ENCODE peak calls at places on chromosomes 11 and 22, in five cellular contexts. X is OCI-LY7, D is right lobe of liver, U is A673, C is cardiac fibroblast. F is an unnamed sample.

GRCh38 chr11:117044287-117045035 is 53.8 kb downstream of the SIK3 start:
- DNase-seq in X (no peak), D (no peak), U (no peak), C (no peak), F (no peak)

GRCh38 chr11:45045692-45046471 is 95.2 kb upstream of the TP53I11 start:
- DNase-seq in X (no peak), D (peak; percentile 68), U (peak; percentile 65), C (peak; percentile 78), F (peak; percentile 38)

GRCh38 chr11:79220171-79220570 is 220.7 kb downstream of the TENM4 start:
- DNase-seq in X (no peak), D (no peak), U (no peak), C (no peak), F (no peak)

GRCh38 chr11:121608545-121609098 is 155.9 kb upstream of the SORL1-AS1 start:
- DNase-seq in X (no peak), D (no peak), U (no peak), C (no peak), F (no peak)

GRCh38 chr22:49966041-49966715 is 5.6 kb downstream of the PIM3 start:
- DNase-seq in X (no peak), D (peak; percentile 57), U (no peak), C (no peak), F (no peak)

GRCh38 chr11:75593337-75593915 is 31.4 kb downstream of the SERPINH1 start:
- DNase-seq in X (no peak), D (no peak), U (no peak), C (no peak), F (no peak)

GRCh38 chr11:113817626-113818025 is 38.0 kb downstream of the CLDN25 start:
- DNase-seq in X (no peak), D (no peak), U (no peak), C (no peak), F (no peak)

GRCh38 chr11:10441021-10441523 is 14.0 kb upstream of the AMPD3 start:
- DNase-seq in X (no peak), D (no peak), U (no peak), C (no peak), F (no peak)

GRCh38 chr11:75716659-75717058 is 979 bp upstream of the MOGAT2 start:
- DNase-seq in X (no peak), D (no peak), U (no peak), C (no peak), F (no peak)

GRCh38 chr11:1150769-1151365 is 6.9 kb upstream of the MUC5AC start:
- DNase-seq in X (no peak), D (no peak), U (peak; percentile 23), C (peak; percentile 69), F (no peak)

GRCh38 chr11:75663808-75664207 is 5.0 kb downstream of the MAP6 start:
- DNase-seq in X (no peak), D (no peak), U (peak; percentile 84), C (no peak), F (no peak)

GRCh38 chr22:23000657-23001439 is 69.5 kb upstream of the GNAZ start:
- DNase-seq in X (no peak), D (no peak), U (no peak), C (no peak), F (no peak)

GRCh38 chr11:554824-555499 is 5.6 kb downstream of the LMNTD2 start:
- DNase-seq in X (peak; percentile 91), D (peak; percentile 74), U (peak; percentile 80), C (peak; percentile 38), F (peak; percentile 79)

GRCh38 chr11:126112547-126112946 is 49.9 kb upstream of the CDON start:
- DNase-seq in X (no peak), D (no peak), U (peak; percentile 72), C (no peak), F (no peak)

GRCh38 chr22:45155050-45155840 is 8.5 kb upstream of the NUP50 start:
- DNase-seq in X (no peak), D (no peak), U (no peak), C (no peak), F (no peak)

GRCh38 chr11:79050784-79051183 is 390.0 kb downstream of the TENM4 start:
- DNase-seq in X (no peak), D (no peak), U (no peak), C (no peak), F (no peak)

GRCh38 chr11:130418756-130419155 is 9.7 kb downstream of the ADAMTS8 start:
- DNase-seq in X (no peak), D (no peak), U (no peak), C (no peak), F (no peak)

GRCh38 chr11:48095779-48096470 is 115.6 kb downstream of the PTPRJ start:
- DNase-seq in X (no peak), D (peak; percentile 69), U (no peak), C (no peak), F (no peak)

GRCh38 chr22:50723991-50724390 is 14.0 kb upstream of the ACR start:
- DNase-seq in X (peak; percentile 37), D (no peak), U (no peak), C (no peak), F (no peak)

GRCh38 chr11:33552756-33553155 is 147.9 kb downstream of the C11orf91 start:
- DNase-seq in X (no peak), D (no peak), U (no peak), C (peak; percentile 57), F (no peak)

GRCh38 chr11:124676386-124676785 is 2.7 kb downstream of the SPA17 start:
- DNase-seq in X (no peak), D (peak; percentile 25), U (peak; percentile 28), C (peak; percentile 74), F (no peak)

GRCh38 chr11:848988-849824 is 6.6 kb downstream of the TSPAN4 start:
- DNase-seq in X (peak; percentile 47), D (no peak), U (peak; percentile 59), C (no peak), F (peak; percentile 52)

GRCh38 chr22:47374901-47375575 is 612.6 kb downstream of the TBC1D22A start:
- DNase-seq in X (no peak), D (peak; percentile 1), U (no peak), C (no peak), F (no peak)

GRCh38 chr11:14974021-14974698 is 2.0 kb upstream of the CALCA start:
- DNase-seq in X (no peak), D (no peak), U (no peak), C (peak; percentile 1), F (peak; percentile 18)

GRCh38 chr11:130817608-130817944 is 98.7 kb downstream of the SNX19 start:
- DNase-seq in X (no peak), D (no peak), U (no peak), C (peak; percentile 62), F (no peak)

GRCh38 chr11:43984519-43985385 is 42.3 kb downstream of the C11orf96 start:
- DNase-seq in X (no peak), D (peak; percentile 72), U (no peak), C (no peak), F (no peak)

GRCh38 chr11:78161937-78162336 is 22.5 kb upstream of the ALG8 start:
- DNase-seq in X (no peak), D (peak; percentile 62), U (no peak), C (peak; percentile 43), F (no peak)

GRCh38 chr22:38835888-38836301 is 7.9 kb downstream of the NPTXR start:
- DNase-seq in X (no peak), D (no peak), U (no peak), C (peak; percentile 43), F (no peak)

GRCh38 chr11:103671143-103671651 is 365.2 kb upstream of the DDI1 start:
- DNase-seq in X (no peak), D (no peak), U (no peak), C (no peak), F (no peak)
- TF ChIP-seq CTCF in X (peak; percentile 36), D (no peak), U (peak; percentile 30), C (peak; percentile 11), F (no peak)

GRCh38 chr11:66951135-66951534 is 7.0 kb downstream of the PC start:
- DNase-seq in X (no peak), D (no peak), U (no peak), C (no peak), F (no peak)
- TF ChIP-seq CTCF in X (no peak), D (no peak), U (no peak), C (no peak), F (no peak)

DNA sequence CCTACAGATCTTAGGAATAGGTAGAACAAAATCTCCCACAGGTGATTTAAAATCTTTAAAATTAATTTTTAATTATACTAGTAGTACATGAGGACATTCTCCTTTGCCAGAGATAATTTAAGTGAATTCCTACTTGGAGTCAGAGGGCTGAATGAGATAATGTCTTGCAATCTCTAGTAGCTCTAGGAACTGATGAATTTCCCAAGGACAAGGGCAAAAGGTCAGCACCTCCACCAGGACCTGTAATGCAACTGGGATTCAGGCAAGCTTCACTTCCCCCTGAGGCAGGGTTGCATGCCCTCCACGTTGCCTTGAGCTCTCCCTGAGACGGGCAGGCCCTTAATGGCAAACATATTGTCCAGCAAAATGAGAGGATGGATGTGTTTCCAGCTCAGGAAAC is 330.3 kb upstream of the PITPNB start:
- DNase-seq in X (no peak), D (no peak), U (no peak), C (no peak), F (no peak)
- TF ChIP-seq CTCF in X (no peak), D (no peak), U (no peak), C (no peak), F (no peak)

DNA sequence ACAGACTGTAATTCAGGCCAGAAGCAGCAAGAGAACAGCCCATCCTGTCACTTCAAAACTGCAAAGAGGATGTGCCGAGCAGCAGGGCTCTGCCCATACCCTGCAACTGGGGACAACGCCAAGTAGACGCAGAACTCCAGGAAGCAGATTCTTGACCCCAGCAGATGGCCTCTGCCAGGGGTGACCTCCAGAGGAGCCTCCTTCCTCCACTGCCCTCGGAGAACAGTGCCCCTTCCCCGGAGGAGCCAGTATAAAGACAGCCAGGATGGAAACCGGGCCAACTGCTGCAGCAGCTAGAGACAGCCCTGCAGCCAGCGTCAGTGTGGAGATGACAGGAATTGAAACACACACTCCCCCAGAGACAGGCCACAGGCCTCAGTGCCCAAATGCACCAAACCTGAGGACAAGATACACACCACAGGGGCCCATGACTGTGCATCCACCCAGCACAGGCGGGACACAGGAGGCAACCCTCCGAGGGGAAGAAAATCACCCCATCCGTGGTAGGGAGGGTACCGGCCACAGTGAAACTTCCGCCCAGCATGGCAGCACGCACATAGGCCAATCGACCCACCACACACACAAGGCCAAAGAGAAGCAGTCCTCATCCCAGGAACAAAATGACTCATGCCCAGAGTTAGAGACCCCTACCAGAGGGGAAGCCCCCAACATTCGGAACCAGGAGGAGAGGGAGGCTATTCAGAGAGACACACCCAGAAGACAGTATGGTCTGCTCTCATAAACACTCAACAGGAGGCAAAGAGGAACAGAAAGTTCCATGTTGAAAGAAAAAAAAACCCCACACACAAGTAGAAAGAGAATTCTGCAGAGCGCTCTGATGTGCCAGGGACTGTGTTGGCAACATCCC is 5.6 kb downstream of the AHNAK start:
- DNase-seq in X (peak; percentile 67), D (no peak), U (no peak), C (no peak), F (peak; percentile 65)
- TF ChIP-seq CTCF in X (no peak), D (no peak), U (no peak), C (no peak), F (no peak)

DNA sequence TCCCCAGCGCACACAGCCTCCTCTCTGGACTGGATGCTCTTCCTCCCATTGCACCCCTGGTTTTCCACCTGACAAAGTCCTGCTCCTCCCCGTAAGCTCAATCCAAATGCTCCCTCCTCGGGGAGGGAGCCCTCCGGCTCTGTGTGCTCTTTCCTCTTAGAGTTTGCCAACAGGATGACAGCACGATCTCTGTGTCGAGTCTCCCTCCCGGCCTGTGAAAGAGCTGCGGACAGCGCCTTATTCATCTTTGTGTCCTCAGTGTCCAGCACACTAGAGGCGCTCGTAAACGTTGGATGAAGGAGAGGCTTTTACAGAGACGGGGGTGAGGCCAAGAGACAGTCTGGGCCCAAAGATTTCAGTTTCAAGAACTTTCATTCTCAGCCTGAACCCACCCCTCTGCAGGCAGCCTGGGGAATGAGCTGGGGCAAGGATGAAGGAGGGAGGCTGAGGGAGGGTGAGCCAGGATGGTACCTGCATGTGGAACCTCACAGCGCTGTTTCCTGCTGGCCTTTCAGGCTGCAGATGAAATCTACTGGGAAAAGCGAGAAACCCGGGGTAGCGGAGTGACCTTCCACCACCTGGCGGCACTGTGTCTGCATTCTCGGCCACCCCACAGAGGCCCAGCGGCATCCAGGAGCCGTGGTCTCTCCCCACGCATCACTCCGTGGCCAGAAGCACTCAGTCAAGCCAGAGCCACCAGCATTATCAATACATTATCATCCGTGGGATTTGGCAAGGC is 8.5 kb upstream of the TMPRSS4 start:
- DNase-seq in X (no peak), D (no peak), U (no peak), C (no peak), F (no peak)
- TF ChIP-seq CTCF in X (peak; percentile 20), D (no peak), U (no peak), C (no peak), F (no peak)